ENCODE peak calls at places on chromosome 14, in eight cellular contexts. One of them, this sample, is unnamed.

GRCh38 chr14:89241265-89241664 is 175.8 kb downstream of the FOXN3 start:
- DNase-seq in left cardiac atrium: no peak
- DNase-seq in hypothalamus: no peak
- DNase-seq in AG20443: no peak
- DNase-seq in cardiac fibroblast: no peak
- DNase-seq in AG09309: no peak
- DNase-seq in cardiac septum: no peak
- DNase-seq in iris pigment epithelial cell: no peak
- DNase-seq in this sample: no peak

GRCh38 chr14:33280646-33281045 is 342.0 kb downstream of the NPAS3 start:
- DNase-seq in AG20443: peak; percentile 22
- DNase-seq in left cardiac atrium: no peak
- DNase-seq in iris pigment epithelial cell: peak; percentile 58
- DNase-seq in hypothalamus: no peak
- DNase-seq in AG09309: no peak
- DNase-seq in cardiac septum: no peak
- DNase-seq in cardiac fibroblast: peak; percentile 18
- DNase-seq in this sample: peak; percentile 85

GRCh38 chr14:94079891-94080605 is 954 bp downstream of the DDX24 start:
- DNase-seq in AG20443: no peak
- DNase-seq in AG09309: no peak
- DNase-seq in cardiac septum: no peak
- DNase-seq in iris pigment epithelial cell: no peak
- DNase-seq in left cardiac atrium: no peak
- DNase-seq in cardiac fibroblast: no peak
- DNase-seq in hypothalamus: no peak
- DNase-seq in this sample: peak; percentile 14

GRCh38 chr14:101469382-101470251 is 91.7 kb upstream of the DIO3 start:
- DNase-seq in cardiac septum: peak; percentile 68
- DNase-seq in left cardiac atrium: no peak
- DNase-seq in cardiac fibroblast: no peak
- DNase-seq in iris pigment epithelial cell: no peak
- DNase-seq in AG09309: no peak
- DNase-seq in AG20443: no peak
- DNase-seq in hypothalamus: no peak
- DNase-seq in this sample: no peak

GRCh38 chr14:81314443-81315175 is 85.5 kb downstream of the STON2 start:
- DNase-seq in cardiac septum: no peak
- DNase-seq in AG20443: no peak
- DNase-seq in hypothalamus: no peak
- DNase-seq in iris pigment epithelial cell: no peak
- DNase-seq in left cardiac atrium: no peak
- DNase-seq in cardiac fibroblast: no peak
- DNase-seq in AG09309: no peak
- DNase-seq in this sample: no peak

GRCh38 chr14:45990252-45990651 is 661.3 kb downstream of the RPL10L start:
- DNase-seq in AG20443: no peak
- DNase-seq in cardiac septum: no peak
- DNase-seq in left cardiac atrium: no peak
- DNase-seq in AG09309: no peak
- DNase-seq in hypothalamus: no peak
- DNase-seq in iris pigment epithelial cell: no peak
- DNase-seq in cardiac fibroblast: peak; percentile 4
- DNase-seq in this sample: no peak

GRCh38 chr14:54665938-54666337 is 99.0 kb downstream of the SAMD4A start:
- DNase-seq in AG20443: no peak
- DNase-seq in AG09309: no peak
- DNase-seq in hypothalamus: no peak
- DNase-seq in cardiac septum: no peak
- DNase-seq in iris pigment epithelial cell: no peak
- DNase-seq in left cardiac atrium: no peak
- DNase-seq in cardiac fibroblast: no peak
- DNase-seq in this sample: peak; percentile 10

GRCh38 chr14:92122351-92122677 is 545 bp downstream of the CPSF2 start:
- DNase-seq in cardiac septum: no peak
- DNase-seq in AG09309: no peak
- DNase-seq in left cardiac atrium: no peak
- DNase-seq in cardiac fibroblast: peak; percentile 47
- DNase-seq in iris pigment epithelial cell: peak; percentile 43
- DNase-seq in hypothalamus: no peak
- DNase-seq in AG20443: peak; percentile 33
- DNase-seq in this sample: no peak

GRCh38 chr14:75147423-75148071 is 20.7 kb upstream of the NEK9 start:
- DNase-seq in AG20443: peak; percentile 69
- DNase-seq in iris pigment epithelial cell: peak; percentile 97
- DNase-seq in cardiac septum: peak; percentile 81
- DNase-seq in AG09309: peak; percentile 61
- DNase-seq in cardiac fibroblast: peak; percentile 73
- DNase-seq in hypothalamus: peak; percentile 37
- DNase-seq in left cardiac atrium: peak; percentile 84
- DNase-seq in this sample: peak; percentile 10

GRCh38 chr14:103537175-103537990 is 8.4 kb downstream of the TRMT61A start:
- DNase-seq in AG20443: peak; percentile 43
- DNase-seq in AG09309: no peak
- DNase-seq in cardiac fibroblast: peak; percentile 45
- DNase-seq in left cardiac atrium: peak; percentile 20
- DNase-seq in iris pigment epithelial cell: no peak
- DNase-seq in cardiac septum: no peak
- DNase-seq in hypothalamus: no peak
- DNase-seq in this sample: no peak

GRCh38 chr14:75860561-75861160 is 121.1 kb downstream of the TGFB3 start:
- DNase-seq in hypothalamus: no peak
- DNase-seq in cardiac septum: no peak
- DNase-seq in AG09309: no peak
- DNase-seq in cardiac fibroblast: no peak
- DNase-seq in left cardiac atrium: no peak
- DNase-seq in AG20443: no peak
- DNase-seq in iris pigment epithelial cell: no peak
- DNase-seq in this sample: no peak

GRCh38 chr14:96197163-96197852 is 7.3 kb upstream of the BDKRB2 start:
- DNase-seq in cardiac septum: no peak
- DNase-seq in cardiac fibroblast: no peak
- DNase-seq in AG20443: no peak
- DNase-seq in AG09309: no peak
- DNase-seq in hypothalamus: no peak
- DNase-seq in left cardiac atrium: no peak
- DNase-seq in iris pigment epithelial cell: no peak
- DNase-seq in this sample: no peak

GRCh38 chr14:104576607-104577332 is 2.8 kb upstream of the C14orf180 start:
- DNase-seq in left cardiac atrium: no peak
- DNase-seq in cardiac septum: no peak
- DNase-seq in cardiac fibroblast: peak; percentile 11
- DNase-seq in AG09309: no peak
- DNase-seq in AG20443: peak; percentile 48
- DNase-seq in hypothalamus: no peak
- DNase-seq in iris pigment epithelial cell: peak; percentile 9
- DNase-seq in this sample: no peak

GRCh38 chr14:78970677-78971076 is 800.5 kb downstream of the NRXN3 start:
- DNase-seq in left cardiac atrium: no peak
- DNase-seq in cardiac septum: no peak
- DNase-seq in hypothalamus: no peak
- DNase-seq in AG09309: no peak
- DNase-seq in cardiac fibroblast: no peak
- DNase-seq in iris pigment epithelial cell: no peak
- DNase-seq in AG20443: no peak
- DNase-seq in this sample: no peak

GRCh38 chr14:37091651-37092050 is 80.8 kb downstream of the SLC25A21 start:
- DNase-seq in AG20443: no peak
- DNase-seq in cardiac septum: no peak
- DNase-seq in left cardiac atrium: no peak
- DNase-seq in hypothalamus: no peak
- DNase-seq in cardiac fibroblast: no peak
- DNase-seq in iris pigment epithelial cell: peak; percentile 45
- DNase-seq in AG09309: no peak
- DNase-seq in this sample: no peak

This sample was measured in kidney glomerular epithelial cell.